ENCODE peak calls at places on chromosomes 13 and 19, in five cellular contexts. One of them, this sample, is unnamed.

GRCh38 chr19:49497047-49497789 is 984 bp downstream of the RPS11 start:
- DNase-seq in fibroblast of lung: peak; percentile 50
- DNase-seq in H1: no peak
- DNase-seq in sigmoid colon: peak; percentile 81
- DNase-seq in bronchial epithelial cell: peak; percentile 45
- DNase-seq in this sample: peak; percentile 53

GRCh38 chr19:15304140-15304705 is 28.1 kb downstream of the BRD4 start:
- DNase-seq in fibroblast of lung: peak; percentile 49
- DNase-seq in H1: no peak
- DNase-seq in sigmoid colon: peak; percentile 90
- DNase-seq in bronchial epithelial cell: no peak
- DNase-seq in this sample: peak; percentile 47

GRCh38 chr13:21675095-21676007 is 4.5 kb downstream of the FGF9 start:
- DNase-seq in fibroblast of lung: no peak
- DNase-seq in H1: peak; percentile 68
- DNase-seq in sigmoid colon: peak; percentile 63
- DNase-seq in bronchial epithelial cell: no peak
- DNase-seq in this sample: no peak

GRCh38 chr13:90896022-90896421 is 451.5 kb upstream of the MIR17HG start:
- DNase-seq in fibroblast of lung: no peak
- DNase-seq in H1: no peak
- DNase-seq in sigmoid colon: no peak
- DNase-seq in bronchial epithelial cell: no peak
- DNase-seq in this sample: no peak

GRCh38 chr13:78160793-78161192 is 242.2 kb upstream of the EDNRB start:
- DNase-seq in fibroblast of lung: peak; percentile 84
- DNase-seq in H1: no peak
- DNase-seq in sigmoid colon: no peak
- DNase-seq in bronchial epithelial cell: peak; percentile 18
- DNase-seq in this sample: peak; percentile 76

GRCh38 chr19:47110521-47111080 is 3.0 kb downstream of the ZC3H4 start:
- DNase-seq in fibroblast of lung: no peak
- DNase-seq in H1: no peak
- DNase-seq in sigmoid colon: no peak
- DNase-seq in bronchial epithelial cell: no peak
- DNase-seq in this sample: no peak

GRCh38 chr19:18431351-18432197 is 6.4 kb downstream of the ISYNA1 start:
- DNase-seq in fibroblast of lung: no peak
- DNase-seq in H1: no peak
- DNase-seq in sigmoid colon: peak; percentile 66
- DNase-seq in bronchial epithelial cell: no peak
- DNase-seq in this sample: no peak

GRCh38 chr19:16678498-16678897 is 17.6 kb downstream of the TMEM38A start:
- DNase-seq in fibroblast of lung: no peak
- DNase-seq in H1: no peak
- DNase-seq in sigmoid colon: no peak
- DNase-seq in bronchial epithelial cell: peak; percentile 41
- DNase-seq in this sample: no peak

GRCh38 chr13:39915418-39915817 is 260.0 kb downstream of the COG6 start:
- DNase-seq in fibroblast of lung: no peak
- DNase-seq in H1: no peak
- DNase-seq in sigmoid colon: no peak
- DNase-seq in bronchial epithelial cell: no peak
- DNase-seq in this sample: no peak

GRCh38 chr13:60583196-60583908 is 186.3 kb downstream of the TDRD3 start:
- DNase-seq in fibroblast of lung: peak; percentile 85
- DNase-seq in H1: no peak
- DNase-seq in sigmoid colon: no peak
- DNase-seq in bronchial epithelial cell: no peak
- DNase-seq in this sample: peak; percentile 89

DNA sequence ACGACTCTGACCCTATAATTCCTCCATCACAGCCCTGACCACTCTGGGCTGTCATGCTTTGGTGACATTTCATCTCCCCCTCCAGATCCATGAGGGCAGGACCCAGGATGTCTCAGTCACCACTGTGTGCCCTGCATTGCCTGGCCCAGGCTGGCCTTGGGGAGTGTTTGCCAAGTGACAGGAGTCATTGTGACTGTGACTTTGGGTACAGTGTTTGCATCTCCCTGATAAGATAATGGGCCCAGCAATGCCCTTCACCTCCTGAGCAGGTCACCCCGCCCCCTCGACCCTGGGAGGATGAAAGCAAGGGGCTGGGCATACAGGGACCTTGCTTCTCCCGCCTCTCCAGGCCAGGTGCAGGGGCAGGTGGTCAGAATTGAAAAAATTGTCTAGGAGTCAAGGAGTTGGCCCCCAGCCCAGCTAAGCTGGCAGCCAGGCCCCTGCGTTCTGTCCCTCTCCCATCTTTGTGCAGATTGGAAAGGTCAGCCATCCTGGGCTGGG is 5.9 kb upstream of the ATP4A start:
- DNase-seq in fibroblast of lung: no peak
- DNase-seq in H1: no peak
- DNase-seq in sigmoid colon: no peak
- DNase-seq in bronchial epithelial cell: no peak
- DNase-seq in this sample: no peak
- H3K4me3 ChIP-seq in fibroblast of lung: no peak overlapping the region
- H3K4me3 ChIP-seq in H1: no peak overlapping the region
- H3K4me3 ChIP-seq in sigmoid colon: no peak overlapping the region
- H3K4me3 ChIP-seq in bronchial epithelial cell: no peak overlapping the region
- H3K4me3 ChIP-seq in this sample: no peak overlapping the region

GRCh38 chr13:57925250-57925649 is 293.7 kb downstream of the PCDH17 start:
- DNase-seq in fibroblast of lung: peak; percentile 18
- DNase-seq in H1: no peak
- DNase-seq in sigmoid colon: no peak
- DNase-seq in bronchial epithelial cell: peak; percentile 35
- DNase-seq in this sample: no peak
- TF ChIP-seq CTCF in fibroblast of lung: no peak
- TF ChIP-seq CTCF in H1: no peak
- TF ChIP-seq CTCF in sigmoid colon: no peak
- TF ChIP-seq CTCF in bronchial epithelial cell: peak; percentile 20
- TF ChIP-seq CTCF in this sample: no peak

GRCh38 chr13:46295531-46296464 is 84.1 kb downstream of the LRRC63 start:
- DNase-seq in fibroblast of lung: peak; percentile 96
- DNase-seq in H1: no peak
- DNase-seq in sigmoid colon: no peak
- DNase-seq in bronchial epithelial cell: peak; percentile 20
- DNase-seq in this sample: peak; percentile 99
- H3K4me3 ChIP-seq in fibroblast of lung: no peak overlapping the region
- H3K4me3 ChIP-seq in H1: no peak overlapping the region
- H3K4me3 ChIP-seq in sigmoid colon: no peak overlapping the region
- H3K4me3 ChIP-seq in bronchial epithelial cell: no peak overlapping the region
- H3K4me3 ChIP-seq in this sample: no peak overlapping the region

GRCh38 chr19:13842294-13843103 is 34.4 kb upstream of the NANOS3 start:
- DNase-seq in fibroblast of lung: peak; percentile 66
- DNase-seq in H1: no peak
- DNase-seq in sigmoid colon: peak; percentile 97
- DNase-seq in bronchial epithelial cell: no peak
- DNase-seq in this sample: peak; percentile 79
- TF ChIP-seq CTCF in fibroblast of lung: no peak
- TF ChIP-seq CTCF in H1: no peak
- TF ChIP-seq CTCF in sigmoid colon: no peak
- TF ChIP-seq CTCF in bronchial epithelial cell: no peak
- TF ChIP-seq CTCF in this sample: no peak

DNA sequence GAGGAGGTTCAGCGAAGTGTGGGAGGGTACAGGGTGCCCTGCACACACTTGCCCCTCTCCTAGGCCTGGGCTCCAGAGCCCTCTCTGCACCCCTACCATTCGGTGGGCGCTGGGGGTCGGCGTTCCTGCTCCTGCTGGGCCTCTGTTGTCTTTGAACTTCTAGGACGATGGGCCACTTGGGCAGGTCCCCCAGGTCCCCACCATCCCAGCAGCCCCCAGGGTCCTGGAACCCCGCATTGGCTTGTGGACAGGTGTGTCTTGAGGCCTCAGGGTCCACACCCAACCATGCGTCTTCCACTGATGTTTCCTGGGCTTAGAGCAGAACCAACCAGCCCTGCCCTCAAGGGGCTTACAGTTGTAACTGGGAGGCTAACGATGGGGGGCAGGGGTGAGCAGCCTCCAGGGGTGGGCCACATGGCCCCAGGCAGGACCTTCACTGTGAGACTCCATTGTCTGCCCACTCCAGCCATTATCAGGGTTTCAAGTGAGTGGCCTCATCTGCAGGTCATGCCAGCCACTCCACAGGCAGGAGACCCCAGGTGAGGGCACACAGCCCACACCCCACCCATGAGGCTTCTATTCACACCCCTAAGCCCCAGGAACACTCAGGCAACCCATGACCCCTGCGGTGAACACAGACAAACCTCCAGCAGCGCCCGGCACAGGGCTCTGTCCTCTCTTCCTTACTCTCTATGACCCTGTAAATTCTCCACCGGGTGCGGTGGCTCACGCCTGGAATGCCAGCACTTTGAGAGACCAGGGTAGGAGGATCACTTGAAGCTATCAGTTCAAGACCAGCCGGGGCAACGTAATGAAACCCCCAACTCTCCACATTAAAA is 2.0 kb upstream of the KLF16 start:
- DNase-seq in fibroblast of lung: no peak
- DNase-seq in H1: no peak
- DNase-seq in sigmoid colon: peak; percentile 68
- DNase-seq in bronchial epithelial cell: no peak
- DNase-seq in this sample: no peak
- H3K4me3 ChIP-seq in fibroblast of lung: peak overlapping the region; percentile 73
- H3K4me3 ChIP-seq in H1: peak overlapping the region; percentile 75
- H3K4me3 ChIP-seq in sigmoid colon: peak overlapping the region; percentile 80
- H3K4me3 ChIP-seq in bronchial epithelial cell: peak overlapping the region; percentile 80
- H3K4me3 ChIP-seq in this sample: peak overlapping the region; percentile 75

DNA sequence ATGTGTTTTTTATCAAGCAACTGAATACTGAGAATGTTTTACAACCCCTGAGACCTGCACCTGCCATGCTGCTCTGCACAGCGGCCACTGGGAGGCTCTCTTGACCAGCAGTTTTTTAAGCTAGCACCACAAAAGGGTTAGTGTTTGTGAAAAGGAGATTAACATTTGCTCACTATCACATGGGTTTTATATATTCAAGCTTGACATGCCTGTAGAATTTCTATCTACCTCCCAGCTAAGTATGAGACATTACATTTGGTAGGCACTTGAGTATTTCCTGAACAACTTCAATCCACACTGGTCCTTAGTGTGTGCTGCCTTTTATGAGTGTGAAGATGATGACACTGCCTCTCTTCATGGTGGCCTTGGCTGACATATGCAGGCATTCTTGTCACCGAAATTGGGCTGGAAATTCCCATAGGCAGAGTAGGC is 1238.9 kb downstream of the UQCRFS1 start:
- DNase-seq in fibroblast of lung: peak; percentile 56
- DNase-seq in H1: peak; percentile 52
- DNase-seq in sigmoid colon: no peak
- DNase-seq in bronchial epithelial cell: peak; percentile 0
- DNase-seq in this sample: peak; percentile 42
- TF ChIP-seq CTCF in fibroblast of lung: no peak
- TF ChIP-seq CTCF in H1: peak; percentile 80
- TF ChIP-seq CTCF in sigmoid colon: no peak
- TF ChIP-seq CTCF in bronchial epithelial cell: peak; percentile 29
- TF ChIP-seq CTCF in this sample: peak; percentile 78